ENCODE peak calls at places on chromosomes 16 and 17, in eight cellular contexts. H, P, Y, J, C, B, X and W are unnamed samples.

GRCh38 chr16:50210266-50211038 is 55.9 kb upstream of the ADCY7 start:
- DNase-seq in X (peak), Y (no peak), P (peak), J (peak), H (peak), B (peak), C (peak), W (peak)

GRCh38 chr17:52536466-52536865 is 378.0 kb upstream of the CA10 start:
- DNase-seq in J (no peak), P (no peak), X (no peak), Y (no peak), C (no peak), B (no peak), H (peak), W (peak)

GRCh38 chr17:39903158-39903884 is 15.1 kb downstream of the GSDMB start:
- DNase-seq in X (no peak), Y (no peak), P (no peak), B (no peak), J (no peak), C (no peak), H (no peak), W (no peak)

GRCh38 chr17:76382803-76383644 is 1.4 kb upstream of the SPHK1 start:
- DNase-seq in Y (no peak), B (no peak), J (peak), X (peak), C (peak), P (peak), H (no peak), W (no peak)

GRCh38 chr17:47949197-47949759 is 7.9 kb downstream of the PNPO start:
- DNase-seq in Y (peak), C (peak), P (peak), H (peak), J (peak), X (peak), B (peak), W (peak)

GRCh38 chr16:17992416-17992815 is 344.1 kb downstream of the NPIPA8 start:
- DNase-seq in H (no peak), X (no peak), J (no peak), B (no peak), P (no peak), C (no peak), Y (no peak), W (no peak)

GRCh38 chr17:66790476-66791061 is 44.3 kb upstream of the CACNG5 start:
- DNase-seq in Y (no peak), J (no peak), P (no peak), X (no peak), B (no peak), H (no peak), C (no peak), W (no peak)

GRCh38 chr16:77850637-77851330 is 62.4 kb downstream of the VAT1L start:
- DNase-seq in Y (no peak), B (no peak), X (no peak), C (no peak), H (no peak), P (no peak), J (no peak), W (no peak)

GRCh38 chr16:81583893-81584705 is 139.5 kb downstream of the CMIP start:
- DNase-seq in H (no peak), Y (no peak), C (peak), B (no peak), X (peak), P (peak), J (no peak), W (no peak)

GRCh38 chr17:13638855-13639458 is 37.2 kb upstream of the HS3ST3A1 start:
- DNase-seq in B (no peak), H (no peak), C (no peak), P (no peak), X (no peak), Y (no peak), J (no peak), W (no peak)

GRCh38 chr17:28255616-28256015 is 63.4 kb upstream of the TMEM97 start:
- DNase-seq in P (no peak), H (no peak), B (no peak), C (no peak), J (no peak), X (no peak), Y (no peak), W (no peak)

GRCh38 chr16:27847030-27847550 is 216.4 kb downstream of the GSG1L start:
- DNase-seq in J (no peak), C (peak), B (no peak), X (no peak), Y (no peak), P (no peak), H (peak), W (no peak)

GRCh38 chr17:80261159-80261894 is 675 bp downstream of the RNF213 start:
- DNase-seq in H (peak), X (peak), J (peak), B (peak), P (peak), Y (peak), C (peak), W (peak)

GRCh38 chr16:58024347-58024672 is 1.2 kb upstream of the MMP15 start:
- DNase-seq in C (no peak), J (no peak), H (no peak), P (no peak), Y (no peak), X (no peak), B (no peak), W (no peak)

GRCh38 chr17:64187093-64187895 is 57.4 kb upstream of the ERN1 start:
- DNase-seq in X (no peak), J (no peak), P (no peak), B (no peak), H (no peak), C (no peak), Y (no peak), W (no peak)

GRCh38 chr17:66957343-66957742 is 7.2 kb upstream of the CACNG4 start:
- DNase-seq in X (no peak), J (no peak), P (no peak), C (no peak), B (no peak), H (no peak), Y (no peak), W (no peak)

GRCh38 chr17:2406903-2407790 is 6.3 kb upstream of the MNT start:
- DNase-seq in X (peak), J (peak), B (no peak), Y (no peak), H (peak), P (peak), C (peak), W (peak)

GRCh38 chr16:90031186-90031930 is 12.1 kb upstream of the DBNDD1 start:
- DNase-seq in X (no peak), Y (no peak), C (no peak), J (no peak), P (no peak), B (no peak), H (no peak), W (no peak)

GRCh38 chr16:17130733-17131132 is 340.0 kb downstream of the XYLT1 start:
- DNase-seq in X (no peak), H (no peak), P (no peak), J (no peak), C (no peak), B (no peak), Y (no peak), W (no peak)

GRCh38 chr16:68478526-68479249 is 30.4 kb upstream of the SMPD3 start:
- DNase-seq in X (no peak), Y (no peak), J (no peak), C (no peak), B (no peak), P (no peak), H (no peak), W (no peak)

GRCh38 chr17:82103588-82104451 is 5.8 kb upstream of the FASN start:
- DNase-seq in H (peak), X (peak), B (no peak), C (peak), Y (no peak), P (no peak), J (peak), W (peak)

GRCh38 chr16:86389566-86390328 is 120.6 kb upstream of the FOXF1 start:
- DNase-seq in P (no peak), B (no peak), J (no peak), H (no peak), C (no peak), X (no peak), Y (no peak), W (no peak)
- TF ChIP-seq EP300 in P (no peak), B (no peak), J (no peak), H (no peak), C (no peak), X (no peak), Y (no peak), W (no peak)

GRCh38 chr16:83390759-83391158 is 417.0 kb upstream of the HSBP1 start:
- DNase-seq in P (no peak), C (no peak), J (no peak), B (no peak), X (no peak), H (no peak), Y (no peak), W (no peak)

GRCh38 chr16:83397601-83398000 is 410.2 kb upstream of the HSBP1 start:
- DNase-seq in B (no peak), H (no peak), J (no peak), Y (no peak), P (no peak), C (no peak), X (no peak), W (no peak)

GRCh38 chr16:83389751-83390150 is 418.0 kb upstream of the HSBP1 start:
- DNase-seq in B (no peak), X (no peak), P (no peak), Y (no peak), C (no peak), H (no peak), J (no peak), W (no peak)

GRCh38 chr16:83392743-83393142 is 415.0 kb upstream of the HSBP1 start:
- DNase-seq in C (no peak), B (no peak), X (no peak), Y (no peak), J (no peak), P (no peak), H (no peak), W (no peak)

DNA sequence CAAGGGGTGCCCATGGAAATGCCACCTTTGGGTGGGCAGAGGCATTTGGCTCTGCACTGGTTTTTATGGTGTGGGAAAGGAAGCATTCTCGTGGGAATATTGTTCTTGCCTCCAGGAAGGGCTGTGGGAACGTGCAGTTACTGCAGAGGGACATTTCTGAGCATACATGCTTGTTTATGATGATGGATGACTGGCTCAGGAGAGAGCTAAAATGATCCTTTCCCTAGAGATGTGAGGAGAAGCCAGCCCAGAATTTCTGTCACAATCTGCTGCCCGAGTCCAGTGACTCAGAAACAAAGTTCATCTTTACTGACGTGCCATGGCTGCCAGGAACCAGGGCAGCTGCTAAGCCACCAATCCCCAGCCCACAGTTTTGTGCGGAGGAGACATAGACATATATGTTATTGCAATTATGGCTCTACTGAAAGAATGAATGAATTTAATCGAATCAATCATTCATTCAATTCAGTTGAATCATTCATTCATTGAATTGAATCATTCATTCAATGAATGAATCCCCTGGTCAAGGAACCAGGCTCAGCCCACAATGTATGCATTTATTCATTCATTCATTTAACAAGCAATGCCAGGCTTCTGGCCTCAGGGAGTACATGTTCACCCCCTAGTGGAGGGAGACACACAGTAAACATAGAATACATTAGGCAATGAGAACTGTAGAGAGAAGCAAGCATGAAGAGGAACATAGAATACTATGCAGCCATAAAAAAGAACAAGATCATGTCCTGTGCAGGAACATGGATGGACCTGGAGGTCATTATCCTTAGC is 414.4 kb upstream of the HSBP1 start:
- DNase-seq in H (no peak), X (no peak), J (no peak), C (no peak), P (no peak), B (no peak), Y (no peak), W (no peak)
- TF ChIP-seq CTCF in H (no peak), X (no peak), J (no peak), C (no peak), P (no peak), B (no peak), Y (no peak), W (no peak)

GRCh38 chr17:30212750-30213149 is 22.7 kb downstream of the SLC6A4 start:
- DNase-seq in P (no peak), C (no peak), Y (no peak), H (no peak), X (no peak), J (no peak), B (no peak), W (no peak)
- TF ChIP-seq POLR2A in P (no peak), C (no peak), Y (no peak), H (no peak), X (no peak), J (no peak), B (no peak), W (no peak)

GRCh38 chr16:75025766-75026165 is 26.9 kb downstream of the ZNRF1 start:
- DNase-seq in Y (no peak), J (no peak), C (no peak), P (no peak), H (no peak), X (no peak), B (no peak), W (no peak)
- TF ChIP-seq EP300 in Y (no peak), J (no peak), C (no peak), P (no peak), H (no peak), X (no peak), B (no peak), W (no peak)

DNA sequence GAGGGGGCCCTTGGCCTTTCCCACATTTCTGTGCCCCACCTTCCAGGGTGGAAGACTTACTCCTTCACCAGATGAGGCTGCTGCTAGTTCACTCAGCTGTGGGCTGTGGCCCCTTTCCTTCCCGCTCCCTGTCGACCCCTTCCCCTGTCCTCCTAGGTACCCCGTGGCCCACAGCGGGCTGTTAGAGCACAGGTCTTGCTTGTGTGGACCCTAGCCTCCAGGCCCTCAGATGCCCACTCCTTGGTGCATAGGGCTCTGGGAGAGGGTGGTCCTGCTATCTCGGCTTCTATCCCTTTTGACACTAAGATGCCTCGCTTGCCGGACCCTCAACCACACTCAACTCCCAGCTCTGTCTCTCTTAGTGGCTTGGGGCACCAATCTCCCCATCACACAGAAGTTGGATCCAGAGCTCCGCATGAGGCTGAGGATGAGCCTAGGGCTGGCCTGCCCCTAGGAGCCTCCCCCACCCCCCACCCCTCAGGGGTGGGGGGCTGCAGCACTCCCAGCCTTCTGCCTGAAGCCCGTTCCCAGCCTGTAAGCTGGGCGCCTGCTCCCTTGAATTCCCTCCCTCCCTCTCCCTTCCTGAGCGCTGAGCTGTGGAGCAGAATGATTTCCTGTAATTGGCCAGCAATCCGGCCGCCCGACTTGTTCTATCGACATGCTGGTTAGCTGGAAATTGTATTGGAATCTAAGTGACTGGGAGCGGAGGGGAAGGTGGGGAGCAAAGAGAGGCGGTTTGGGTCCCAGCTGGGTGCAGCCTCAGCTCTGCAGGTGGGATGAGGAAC is 30.9 kb downstream of the DCAKD start:
- DNase-seq in X (peak), C (peak), Y (no peak), P (no peak), J (peak), H (peak), B (no peak), W (peak)
- TF ChIP-seq CTCF in X (no peak), C (no peak), Y (no peak), P (no peak), J (no peak), H (no peak), B (no peak), W (no peak)

GRCh38 chr16:4533490-4533889 is 5.1 kb downstream of the CDIP1 start:
- DNase-seq in Y (no peak), C (no peak), H (no peak), B (no peak), J (no peak), P (no peak), X (no peak), W (no peak)

GRCh38 chr16:4534151-4534790 is 4.3 kb downstream of the CDIP1 start:
- DNase-seq in J (no peak), P (no peak), X (no peak), Y (no peak), C (no peak), B (no peak), H (no peak), W (no peak)

GRCh38 chr16:4537376-4538066 is 1.1 kb downstream of the CDIP1 start:
- DNase-seq in P (no peak), X (no peak), H (peak), C (peak), J (peak), B (no peak), Y (no peak), W (no peak)

GRCh38 chr16:4536391-4537106 is 2.0 kb downstream of the CDIP1 start:
- DNase-seq in P (no peak), H (no peak), C (no peak), X (no peak), B (no peak), J (no peak), Y (no peak), W (no peak)

DNA sequence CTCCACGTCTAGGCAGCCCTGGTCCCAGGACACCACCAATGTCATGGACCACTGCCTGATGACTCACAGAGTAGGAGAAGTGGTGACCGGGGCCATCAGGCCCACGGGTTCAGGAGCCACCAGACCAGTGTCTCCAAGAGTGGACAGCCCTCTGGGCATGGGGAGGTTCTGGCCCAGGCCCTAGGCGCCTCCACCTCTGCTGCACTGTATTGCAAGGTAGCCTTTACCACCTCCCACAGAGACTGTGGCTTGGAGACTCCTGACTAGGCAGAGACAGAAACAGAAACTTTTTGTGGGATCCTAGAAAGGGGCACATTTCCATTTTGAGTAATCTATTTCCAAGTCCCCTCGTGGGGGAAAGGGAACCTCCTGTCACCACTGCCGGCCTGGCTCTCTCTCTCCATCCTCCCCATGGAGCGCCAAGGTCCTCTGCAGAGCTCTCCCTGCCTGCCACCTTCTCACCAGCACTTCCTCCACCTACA is 2.9 kb downstream of the CDIP1 start:
- DNase-seq in X (no peak), Y (no peak), C (no peak), H (no peak), J (no peak), P (no peak), B (no peak), W (no peak)
- TF ChIP-seq POLR2A in X (no peak), Y (no peak), C (no peak), H (no peak), J (no peak), P (no peak), B (no peak), W (no peak)

GRCh38 chr17:510223-510917 is 157.8 kb upstream of the RPH3AL start:
- DNase-seq in P (no peak), H (no peak), J (no peak), Y (no peak), C (no peak), X (no peak), B (no peak), W (no peak)

GRCh38 chr17:512926-513325 is 160.3 kb upstream of the RPH3AL start:
- DNase-seq in B (no peak), P (no peak), Y (no peak), X (no peak), C (no peak), J (no peak), H (peak), W (no peak)

GRCh38 chr17:511001-511690 is 158.5 kb upstream of the RPH3AL start:
- DNase-seq in P (no peak), C (no peak), J (no peak), H (peak), X (no peak), Y (no peak), B (no peak), W (peak)

GRCh38 chr17:512311-512710 is 159.7 kb upstream of the RPH3AL start:
- DNase-seq in P (no peak), C (no peak), H (no peak), B (no peak), Y (no peak), J (no peak), X (no peak), W (no peak)

DNA sequence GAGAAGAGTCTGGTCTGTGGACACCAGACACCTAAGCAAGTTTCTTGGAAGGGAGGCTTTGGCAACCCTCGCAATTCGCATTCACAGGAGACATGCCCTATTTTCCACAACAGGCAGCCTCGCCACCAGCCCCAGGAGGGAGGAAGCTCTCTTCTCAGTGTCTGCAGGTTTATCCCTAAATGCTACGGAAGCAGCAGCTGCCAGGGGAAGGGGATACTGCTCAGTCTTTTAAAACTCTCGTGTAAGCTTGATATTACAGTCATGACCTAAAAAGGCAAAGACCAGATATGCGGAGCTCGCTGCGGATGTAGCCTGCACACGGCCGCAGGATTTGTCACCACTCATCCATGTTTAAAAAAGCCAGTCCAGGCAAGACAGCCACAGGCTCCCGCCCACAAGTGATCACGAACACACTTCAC is 159.2 kb upstream of the RPH3AL start:
- DNase-seq in Y (no peak), H (no peak), B (no peak), P (no peak), X (no peak), C (no peak), J (no peak), W (no peak)
- TF ChIP-seq EP300 in Y (no peak), H (no peak), B (no peak), P (no peak), X (no peak), C (no peak), J (no peak), W (no peak)